ENCODE peak calls at places on chromosomes 6 and 20, in six cellular contexts. One of them, this sample, is unnamed.

GRCh38 chr6:122752493-122752892 is 27.0 kb upstream of the FABP7 start:
- DNase-seq in cardiac fibroblast: no peak
- DNase-seq in transverse colon: no peak
- DNase-seq in AG04450: no peak
- DNase-seq in Peyer's patch: no peak
- DNase-seq in tibial nerve: no peak
- DNase-seq in this sample: no peak

GRCh38 chr6:156984178-156984738 is 207.1 kb downstream of the ARID1B start:
- DNase-seq in AG04450: no peak
- DNase-seq in transverse colon: no peak
- DNase-seq in Peyer's patch: no peak
- DNase-seq in tibial nerve: no peak
- DNase-seq in cardiac fibroblast: no peak
- DNase-seq in this sample: no peak

GRCh38 chr20:664151-664550 is 11.2 kb upstream of the SRXN1 start:
- DNase-seq in cardiac fibroblast: no peak
- DNase-seq in transverse colon: no peak
- DNase-seq in tibial nerve: no peak
- DNase-seq in Peyer's patch: no peak
- DNase-seq in AG04450: no peak
- DNase-seq in this sample: no peak

GRCh38 chr6:148972481-148972880 is 225.7 kb downstream of the UST start:
- DNase-seq in cardiac fibroblast: no peak
- DNase-seq in Peyer's patch: peak
- DNase-seq in AG04450: no peak
- DNase-seq in transverse colon: peak
- DNase-seq in tibial nerve: no peak
- DNase-seq in this sample: no peak

GRCh38 chr20:44644384-44645131 is 6.9 kb downstream of the ADA start:
- DNase-seq in Peyer's patch: peak
- DNase-seq in cardiac fibroblast: no peak
- DNase-seq in transverse colon: no peak
- DNase-seq in AG04450: no peak
- DNase-seq in tibial nerve: no peak
- DNase-seq in this sample: no peak

GRCh38 chr6:114282268-114282667 is 60.6 kb downstream of the HS3ST5 start:
- DNase-seq in cardiac fibroblast: no peak
- DNase-seq in transverse colon: no peak
- DNase-seq in AG04450: no peak
- DNase-seq in Peyer's patch: no peak
- DNase-seq in tibial nerve: no peak
- DNase-seq in this sample: no peak

GRCh38 chr6:125759184-125759902 is 9.9 kb downstream of the HEY2 start:
- DNase-seq in tibial nerve: no peak
- DNase-seq in AG04450: no peak
- DNase-seq in transverse colon: no peak
- DNase-seq in Peyer's patch: no peak
- DNase-seq in cardiac fibroblast: no peak
- DNase-seq in this sample: no peak

GRCh38 chr6:113813207-113813606 is 43.9 kb upstream of the MARCKS start:
- DNase-seq in Peyer's patch: no peak
- DNase-seq in tibial nerve: no peak
- DNase-seq in cardiac fibroblast: peak
- DNase-seq in transverse colon: no peak
- DNase-seq in AG04450: no peak
- DNase-seq in this sample: peak

DNA sequence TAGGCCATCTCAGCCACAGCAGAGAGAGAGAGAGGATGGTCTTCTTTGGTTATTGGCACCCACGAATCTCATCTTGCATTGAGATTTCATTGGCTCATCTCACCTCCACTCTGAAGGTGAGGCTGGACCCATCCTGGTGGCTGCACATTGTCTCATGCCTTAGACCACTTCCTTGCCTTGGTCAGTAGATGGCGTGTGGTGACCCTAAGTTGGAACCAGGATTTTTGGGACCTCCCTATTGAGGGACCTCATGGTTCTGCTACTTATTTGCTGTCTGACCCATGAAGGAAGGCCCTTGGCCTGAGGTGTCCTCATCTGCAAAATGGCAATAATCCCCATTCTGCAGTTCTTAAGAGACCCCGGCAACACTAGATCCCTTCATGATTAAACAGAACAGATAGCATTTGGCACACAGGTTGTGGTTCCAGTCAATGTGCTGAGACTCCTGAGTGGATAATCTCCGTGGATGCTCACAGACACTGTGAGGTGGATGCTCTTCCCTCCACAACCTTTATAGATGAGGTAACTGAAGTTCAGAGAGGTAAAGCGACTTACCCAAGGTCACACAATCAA is 21.5 kb upstream of the AAR2 start:
- DNase-seq in cardiac fibroblast: peak
- DNase-seq in transverse colon: no peak
- DNase-seq in tibial nerve: no peak
- DNase-seq in AG04450: peak
- DNase-seq in Peyer's patch: no peak
- DNase-seq in this sample: no peak
- TF ChIP-seq CTCF in cardiac fibroblast: peak
- TF ChIP-seq CTCF in transverse colon: no peak
- TF ChIP-seq CTCF in tibial nerve: peak
- TF ChIP-seq CTCF in AG04450: peak
- TF ChIP-seq CTCF in Peyer's patch: peak
- TF ChIP-seq CTCF in this sample: peak

GRCh38 chr6:36598739-36599318 is 4.7 kb downstream of the SRSF3 start:
- DNase-seq in Peyer's patch: no peak
- DNase-seq in cardiac fibroblast: no peak
- DNase-seq in transverse colon: peak
- DNase-seq in AG04450: no peak
- DNase-seq in tibial nerve: no peak
- DNase-seq in this sample: no peak
- H3K4me3 ChIP-seq in Peyer's patch: no peak
- H3K4me3 ChIP-seq in cardiac fibroblast: peak
- H3K4me3 ChIP-seq in transverse colon: no peak
- H3K4me3 ChIP-seq in AG04450: peak
- H3K4me3 ChIP-seq in tibial nerve: peak
- H3K4me3 ChIP-seq in this sample: peak

GRCh38 chr6:32716396-32716795 is 24.8 kb upstream of the HLA-DQA2 start:
- DNase-seq in transverse colon: no peak
- DNase-seq in AG04450: no peak
- DNase-seq in tibial nerve: no peak
- DNase-seq in cardiac fibroblast: no peak
- DNase-seq in Peyer's patch: no peak
- DNase-seq in this sample: no peak
- TF ChIP-seq CTCF in transverse colon: no peak
- TF ChIP-seq CTCF in AG04450: no peak
- TF ChIP-seq CTCF in tibial nerve: no peak
- TF ChIP-seq CTCF in cardiac fibroblast: no peak
- TF ChIP-seq CTCF in Peyer's patch: no peak
- TF ChIP-seq CTCF in this sample: no peak

GRCh38 chr6:17987576-17988421 is at the start of gene KIF13A:
- DNase-seq in Peyer's patch: peak
- DNase-seq in cardiac fibroblast: peak
- DNase-seq in tibial nerve: peak
- DNase-seq in AG04450: no peak
- DNase-seq in transverse colon: peak
- DNase-seq in this sample: no peak
- H3K4me3 ChIP-seq in Peyer's patch: peak
- H3K4me3 ChIP-seq in cardiac fibroblast: peak
- H3K4me3 ChIP-seq in tibial nerve: peak
- H3K4me3 ChIP-seq in AG04450: peak
- H3K4me3 ChIP-seq in transverse colon: peak
- H3K4me3 ChIP-seq in this sample: peak

GRCh38 chr6:2988076-2988425 is 11.6 kb upstream of the NQO2 start:
- DNase-seq in cardiac fibroblast: no peak
- DNase-seq in transverse colon: no peak
- DNase-seq in AG04450: no peak
- DNase-seq in tibial nerve: no peak
- DNase-seq in Peyer's patch: no peak
- DNase-seq in this sample: no peak

GRCh38 chr6:2990179-2990931 is 9.3 kb upstream of the NQO2 start:
- DNase-seq in AG04450: no peak
- DNase-seq in transverse colon: peak
- DNase-seq in cardiac fibroblast: peak
- DNase-seq in tibial nerve: no peak
- DNase-seq in Peyer's patch: peak
- DNase-seq in this sample: no peak

GRCh38 chr6:2988426-2989331 is 11.0 kb upstream of the NQO2 start:
- DNase-seq in tibial nerve: peak
- DNase-seq in Peyer's patch: peak
- DNase-seq in cardiac fibroblast: peak
- DNase-seq in AG04450: peak
- DNase-seq in transverse colon: peak
- DNase-seq in this sample: peak

GRCh38 chr6:2990932-2991506 is 8.7 kb upstream of the NQO2 start:
- DNase-seq in tibial nerve: no peak
- DNase-seq in transverse colon: no peak
- DNase-seq in Peyer's patch: no peak
- DNase-seq in AG04450: no peak
- DNase-seq in cardiac fibroblast: no peak
- DNase-seq in this sample: no peak

GRCh38 chr6:2989332-2990178 is 10.1 kb upstream of the NQO2 start:
- DNase-seq in transverse colon: peak
- DNase-seq in tibial nerve: peak
- DNase-seq in cardiac fibroblast: peak
- DNase-seq in AG04450: peak
- DNase-seq in Peyer's patch: peak
- DNase-seq in this sample: peak
- TF ChIP-seq CTCF in transverse colon: peak
- TF ChIP-seq CTCF in tibial nerve: no peak
- TF ChIP-seq CTCF in cardiac fibroblast: no peak
- TF ChIP-seq CTCF in AG04450: no peak
- TF ChIP-seq CTCF in Peyer's patch: no peak
- TF ChIP-seq CTCF in this sample: no peak

DNA sequence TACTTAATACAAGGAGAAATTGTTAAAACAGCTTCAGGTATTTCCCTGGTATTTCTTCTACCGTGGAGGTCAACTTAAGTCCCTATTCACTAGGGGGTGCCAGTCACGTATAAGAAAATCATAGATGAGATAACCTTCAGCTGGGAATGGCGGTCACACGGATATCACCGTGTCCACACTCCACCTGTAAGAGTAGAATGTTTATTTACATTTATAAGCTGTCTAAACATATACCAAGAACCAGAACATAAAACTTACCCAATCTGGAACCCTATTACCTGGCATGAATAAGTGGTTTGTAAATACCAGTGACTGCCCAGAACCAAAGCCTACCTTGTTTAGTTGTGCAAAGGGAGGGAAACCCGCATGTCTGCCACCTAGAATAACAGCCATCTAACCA is 1.9 kb upstream of the ELOVL4 start:
- DNase-seq in cardiac fibroblast: peak
- DNase-seq in AG04450: peak
- DNase-seq in Peyer's patch: peak
- DNase-seq in transverse colon: peak
- DNase-seq in tibial nerve: no peak
- DNase-seq in this sample: peak
- H3K4me3 ChIP-seq in cardiac fibroblast: no peak
- H3K4me3 ChIP-seq in AG04450: no peak
- H3K4me3 ChIP-seq in Peyer's patch: no peak
- H3K4me3 ChIP-seq in transverse colon: no peak
- H3K4me3 ChIP-seq in tibial nerve: no peak
- H3K4me3 ChIP-seq in this sample: no peak

GRCh38 chr6:142207265-142207877 is 60.3 kb downstream of the VTA1 start:
- DNase-seq in Peyer's patch: peak
- DNase-seq in transverse colon: peak
- DNase-seq in tibial nerve: no peak
- DNase-seq in cardiac fibroblast: peak
- DNase-seq in AG04450: peak
- DNase-seq in this sample: peak
- TF ChIP-seq CTCF in Peyer's patch: peak
- TF ChIP-seq CTCF in transverse colon: peak
- TF ChIP-seq CTCF in tibial nerve: peak
- TF ChIP-seq CTCF in cardiac fibroblast: peak
- TF ChIP-seq CTCF in AG04450: peak
- TF ChIP-seq CTCF in this sample: peak

GRCh38 chr20:59145926-59146800 is 17.5 kb upstream of the ZNF831 start:
- DNase-seq in AG04450: no peak
- DNase-seq in transverse colon: no peak
- DNase-seq in tibial nerve: no peak
- DNase-seq in cardiac fibroblast: no peak
- DNase-seq in Peyer's patch: peak
- DNase-seq in this sample: no peak

GRCh38 chr20:59145247-59145925 is 18.2 kb upstream of the ZNF831 start:
- DNase-seq in AG04450: no peak
- DNase-seq in Peyer's patch: peak
- DNase-seq in transverse colon: no peak
- DNase-seq in cardiac fibroblast: no peak
- DNase-seq in tibial nerve: no peak
- DNase-seq in this sample: no peak

GRCh38 chr20:59147197-59147596 is 16.4 kb upstream of the ZNF831 start:
- DNase-seq in cardiac fibroblast: no peak
- DNase-seq in AG04450: no peak
- DNase-seq in tibial nerve: no peak
- DNase-seq in Peyer's patch: peak
- DNase-seq in transverse colon: no peak
- DNase-seq in this sample: no peak

GRCh38 chr20:59144831-59145196 is 18.8 kb upstream of the ZNF831 start:
- DNase-seq in AG04450: no peak
- DNase-seq in Peyer's patch: no peak
- DNase-seq in cardiac fibroblast: no peak
- DNase-seq in tibial nerve: no peak
- DNase-seq in transverse colon: no peak
- DNase-seq in this sample: no peak

GRCh38 chr20:59146801-59147118 is 16.9 kb upstream of the ZNF831 start:
- DNase-seq in tibial nerve: no peak
- DNase-seq in AG04450: no peak
- DNase-seq in transverse colon: no peak
- DNase-seq in Peyer's patch: peak
- DNase-seq in cardiac fibroblast: no peak
- DNase-seq in this sample: no peak
- H3K4me3 ChIP-seq in tibial nerve: no peak
- H3K4me3 ChIP-seq in AG04450: no peak
- H3K4me3 ChIP-seq in transverse colon: no peak
- H3K4me3 ChIP-seq in Peyer's patch: peak
- H3K4me3 ChIP-seq in cardiac fibroblast: no peak
- H3K4me3 ChIP-seq in this sample: no peak

DNA sequence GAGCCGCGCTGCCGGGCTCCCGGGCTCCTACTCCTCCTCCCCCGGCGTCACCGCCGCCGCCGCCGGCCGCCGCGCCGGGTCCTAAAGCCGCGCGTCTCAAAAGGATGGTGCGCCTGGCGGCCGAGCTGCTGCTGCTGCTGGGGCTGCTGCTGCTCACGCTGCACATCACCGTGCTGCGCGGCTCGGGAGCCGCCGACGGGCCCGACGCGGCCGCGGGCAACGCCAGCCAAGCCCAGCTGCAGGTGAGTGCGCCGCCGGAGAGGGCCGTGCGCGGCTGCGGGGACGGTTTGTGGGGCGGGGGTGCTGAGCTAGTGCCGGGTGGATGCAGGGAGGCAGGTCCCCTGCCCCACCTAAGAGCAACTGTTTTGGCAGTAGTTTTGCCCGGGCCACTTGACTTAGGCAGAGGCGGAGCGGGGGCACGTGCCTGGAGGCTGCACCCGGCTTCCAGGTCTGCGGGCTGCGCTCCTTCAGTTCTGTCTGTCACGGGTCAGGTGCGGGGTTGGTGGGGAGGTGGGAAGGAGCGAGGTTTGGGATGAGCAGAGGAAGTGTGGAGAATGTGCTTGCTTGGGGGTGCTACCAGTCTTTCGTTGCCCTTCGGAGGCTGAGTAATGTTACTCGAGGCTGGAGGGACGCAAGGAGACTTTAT is 722 bp downstream of the ISM1 start:
- DNase-seq in cardiac fibroblast: peak
- DNase-seq in AG04450: no peak
- DNase-seq in tibial nerve: no peak
- DNase-seq in transverse colon: peak
- DNase-seq in Peyer's patch: no peak
- DNase-seq in this sample: no peak
- TF ChIP-seq CTCF in cardiac fibroblast: no peak
- TF ChIP-seq CTCF in AG04450: no peak
- TF ChIP-seq CTCF in tibial nerve: no peak
- TF ChIP-seq CTCF in transverse colon: no peak
- TF ChIP-seq CTCF in Peyer's patch: no peak
- TF ChIP-seq CTCF in this sample: peak

This sample was measured in AG09309.